ENCODE peak calls at places on chromosomes 13 and 19, in four cellular contexts. J is activated T-helper 1 cell treated with anti-CD3 and anti-CD28 coated beads, Interleukin-2, amount 50 U/mL, for 16 hours; A is SK-MEL-5; G is CD8-positive, alpha-beta T cell. N is an unnamed sample.

GRCh38 chr19:54164369-54165068 is 5.0 kb upstream of the LENG1 start:
- DNase-seq in J (no peak), G (peak; percentile 43), A (peak; percentile 19), N (peak; percentile 66)

GRCh38 chr13:50714886-50715285 is 128.6 kb downstream of the DLEU7 start:
- DNase-seq in G (no peak), A (no peak), J (no peak), N (no peak)

GRCh38 chr19:41306394-41306793 is 3.6 kb upstream of the CCDC97 start:
- DNase-seq in J (no peak), G (no peak), A (no peak), N (no peak)

GRCh38 chr13:25744176-25744575 is 307.6 kb downstream of the SHISA2 start:
- DNase-seq in J (no peak), A (no peak), G (no peak), N (no peak)

GRCh38 chr19:58585442-58586130 is 12.5 kb upstream of the MZF1 start:
- DNase-seq in A (no peak), G (no peak), J (no peak), N (no peak)

GRCh38 chr19:41175825-41176734 is 16.9 kb upstream of the CYP2S1 start:
- DNase-seq in G (peak; percentile 42), J (no peak), A (no peak), N (peak; percentile 23)

GRCh38 chr19:6161271-6161850 is 25.9 kb downstream of the ACSBG2 start:
- DNase-seq in G (peak; percentile 3), J (no peak), A (peak; percentile 45), N (peak; percentile 85)

GRCh38 chr19:35476149-35476548 is 14.1 kb downstream of the KRTDAP start:
- DNase-seq in G (no peak), J (no peak), A (peak; percentile 33), N (no peak)

GRCh38 chr13:84870190-84870589 is 929.0 kb downstream of the SLITRK6 start:
- DNase-seq in G (no peak), A (peak; percentile 72), J (no peak), N (no peak)

GRCh38 chr13:101565327-101565726 is 112.9 kb downstream of the ITGBL1 start:
- DNase-seq in G (no peak), J (no peak), A (no peak), N (no peak)

GRCh38 chr13:110301606-110302131 is 5.3 kb downstream of the COL4A1 start:
- DNase-seq in A (no peak), G (no peak), J (no peak), N (no peak)

GRCh38 chr13:99572131-99572530 is 70.9 kb downstream of the TM9SF2 start:
- DNase-seq in J (no peak), A (no peak), G (no peak), N (no peak)